ENCODE peak calls at places on chromosomes 7 and 10, in four cellular contexts. I is mucosa of descending colon, C is prostate gland, K is adipocyte. J is an unnamed sample. For H3K36me3 and H3K9me3, the result is how much of the 10 kb centered on the place peaks cover.

GRCh38 chr7:184768-185264 is 7.6 kb upstream of the FAM20C start:
- DNase-seq in I (no peak), C (no peak), K (no peak), J (no peak)

GRCh38 chr7:114977277-114977676 is 55.4 kb downstream of the MDFIC start:
- DNase-seq in C (no peak), K (no peak), I (no peak), J (no peak)

GRCh38 chr7:101308245-101309085 is 13.1 kb downstream of the IFT22 start:
- DNase-seq in I (peak), K (peak), C (peak), J (peak)

GRCh38 chr10:35400600-35401268 is 64.4 kb downstream of the CCNY start:
- DNase-seq in C (no peak), I (no peak), K (no peak), J (no peak)

GRCh38 chr10:35574924-35575352 is 30.2 kb upstream of the GJD4 start:
- DNase-seq in C (no peak), I (no peak), K (no peak), J (peak)

GRCh38 chr7:21806388-21806787 is 139.3 kb downstream of the CDCA7L start:
- DNase-seq in I (no peak), K (no peak), C (no peak), J (no peak)

GRCh38 chr7:26850193-26850651 is 14.2 kb downstream of the SKAP2 start:
- DNase-seq in K (no peak), C (no peak), I (no peak), J (no peak)

GRCh38 chr7:142139597-142140501 is 28.3 kb downstream of the MGAM2 start:
- DNase-seq in I (no peak), C (no peak), K (no peak), J (no peak)

GRCh38 chr10:33521904-33522303 is 187.4 kb upstream of the NRP1 start:
- DNase-seq in K (no peak), I (no peak), C (no peak), J (no peak)

GRCh38 chr10:28120043-28120749 is 121.3 kb upstream of the ODAD2 start:
- DNase-seq in K (peak), C (peak), I (no peak), J (peak)

GRCh38 chr10:122102867-122103525 is 114.0 kb downstream of the TACC2 start:
- DNase-seq in I (no peak), K (peak), C (no peak), J (no peak)

GRCh38 chr7:107854454-107854853 is 36.5 kb upstream of the DLD start:
- DNase-seq in K (no peak), C (peak), I (no peak), J (no peak)

GRCh38 chr7:12685550-12685949 is 1.9 kb upstream of the ARL4A start:
- DNase-seq in I (peak), C (no peak), K (peak), J (peak)

GRCh38 chr7:24936121-24936824 is 43.7 kb downstream of the OSBPL3 start:
- DNase-seq in K (peak), C (no peak), I (no peak), J (no peak)

GRCh38 chr10:97764519-97764931 is 7.3 kb downstream of the SFRP5 start:
- DNase-seq in C (no peak), I (no peak), K (no peak), J (no peak)

GRCh38 chr7:105015631-105015965 is 1.6 kb downstream of the KMT2E start:
- DNase-seq in K (peak), I (peak), C (peak), J (peak)

GRCh38 chr7:2924866-2925840 is 81.0 kb upstream of the GNA12 start:
- DNase-seq in K (no peak), C (no peak), I (no peak), J (no peak)

GRCh38 chr10:16779375-16779774 is 37.8 kb downstream of the RSU1 start:
- DNase-seq in C (peak), K (no peak), I (no peak), J (no peak)

GRCh38 chr7:151008511-151009323 is 15.6 kb downstream of the ATG9B start:
- DNase-seq in C (no peak), I (peak), K (peak), J (no peak)

GRCh38 chr10:28913850-28914249 is 236.5 kb downstream of the BAMBI start:
- DNase-seq in K (no peak), I (no peak), C (no peak), J (no peak)

DNA sequence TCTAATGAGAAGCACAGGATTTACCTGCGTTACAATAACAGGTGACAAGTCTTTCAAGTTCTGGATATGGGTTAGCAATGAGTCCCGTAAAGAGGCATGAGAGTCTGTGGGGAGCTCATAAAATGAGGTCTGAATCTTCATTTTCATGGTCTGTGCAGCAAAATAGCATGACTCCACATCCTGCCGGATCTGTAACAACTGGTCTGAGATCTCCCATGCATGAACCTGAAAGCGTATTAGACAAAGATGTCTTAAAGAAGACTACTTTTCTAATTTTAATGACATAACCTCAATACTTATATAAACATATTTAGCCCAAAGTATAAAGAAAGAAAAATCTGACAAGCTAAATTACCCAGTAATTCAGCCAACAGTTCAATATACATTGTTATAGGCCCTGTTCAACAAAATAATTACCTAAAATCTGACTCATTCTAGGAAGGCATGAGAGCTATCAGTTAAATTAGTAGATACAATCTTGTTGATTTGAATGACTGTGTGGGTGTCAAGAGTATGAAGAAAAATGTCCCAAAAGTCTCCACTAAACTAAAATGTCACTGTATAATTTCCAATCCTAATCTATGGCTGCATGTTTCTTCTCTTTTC is 36.9 kb downstream of the TNPO3 start:
- DNase-seq in C (no peak), I (no peak), K (no peak), J (no peak)
- H3K36me3 ChIP-seq in C (under half), I (under half), K (under half), J (under half)

DNA sequence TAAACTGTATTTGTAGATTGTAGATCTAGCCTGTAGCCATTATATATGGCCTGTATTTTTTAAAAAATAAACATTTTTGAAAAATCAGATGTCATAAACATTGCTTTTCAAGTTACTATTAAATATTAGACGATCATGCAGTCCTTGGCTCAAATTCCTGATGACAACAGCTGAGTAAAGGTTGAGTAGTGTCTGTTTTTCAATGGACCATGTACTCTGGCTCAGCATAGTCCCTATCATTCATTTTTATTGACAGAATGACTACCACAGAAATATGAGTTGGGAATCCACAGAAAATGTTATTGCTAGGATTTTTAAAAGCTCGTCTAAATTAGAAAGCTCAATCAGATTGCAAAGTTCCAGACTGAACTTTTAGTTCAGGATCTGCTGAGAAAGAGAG is 145.4 kb downstream of the SORCS1 start:
- DNase-seq in K (no peak), C (no peak), I (no peak), J (no peak)
- H3K9me3 ChIP-seq in K (under half), C (under half), I (under half), J (under half)

DNA sequence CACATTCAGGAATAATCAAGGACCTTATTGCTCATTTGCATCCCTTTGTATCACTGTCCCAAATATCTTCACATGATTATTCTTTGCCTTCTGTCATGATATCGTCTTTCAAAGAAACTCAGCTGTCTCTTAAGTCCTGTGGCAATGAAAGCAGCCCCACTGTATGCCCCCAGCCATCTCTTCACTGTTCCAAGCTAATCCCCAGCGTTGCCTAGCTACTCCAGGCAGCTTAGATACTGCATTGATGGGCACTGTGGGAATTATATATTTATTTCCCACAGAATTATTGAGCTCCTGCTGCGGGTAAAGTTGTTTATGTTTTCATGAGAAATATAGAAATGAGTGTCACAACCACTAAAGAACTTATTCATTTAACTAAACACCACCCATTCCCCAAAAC is 38.8 kb downstream of the SND1 start:
- DNase-seq in I (no peak), C (no peak), K (no peak), J (no peak)
- H3K36me3 ChIP-seq in I (under half), C (under half), K (half or more), J (under half)

GRCh38 chr10:133592716-133593115 is 27.3 kb upstream of the SYCE1 start:
- DNase-seq in I (no peak), K (no peak), C (no peak), J (no peak)
- H3K9me3 ChIP-seq in I (under half), K (under half), C (under half), J (under half)

GRCh38 chr7:44471436-44471835 is 19.0 kb downstream of the NUDCD3 start:
- DNase-seq in I (no peak), C (no peak), K (no peak), J (no peak)
- H3K36me3 ChIP-seq in I (under half), C (under half), K (under half), J (under half)

J was measured in cardiac muscle cell.